ENCODE peak calls at places on chromosomes 4 and X, in seven cellular contexts. G, H, L, P, X, W and N are unnamed samples.

GRCh38 chr4:130210871-130211270 is 1114.9 kb downstream of the C4orf33 start:
- DNase-seq in G (no peak), H (no peak), L (no peak), P (no peak), X (peak), W (peak), N (no peak)

GRCh38 chrX:136961594-136962135 is 72.1 kb downstream of the GPR101 start:
- DNase-seq in G (no peak), H (no peak), L (no peak), P (no peak), X (no peak), W (no peak), N (no peak)

GRCh38 chrX:104567506-104567905 is 1.5 kb downstream of the IL1RAPL2 start:
- DNase-seq in G (no peak), H (no peak), L (no peak), P (no peak), X (no peak), W (no peak), N (no peak)

GRCh38 chr4:147334478-147334877 is 146.4 kb upstream of the EDNRA start:
- DNase-seq in G (no peak), H (peak), L (no peak), P (no peak), X (peak), W (no peak), N (no peak)

GRCh38 chrX:131763674-131764073 is 219.8 kb downstream of the OR13H1 start:
- DNase-seq in G (no peak), H (peak), L (no peak), P (peak), X (no peak), W (peak), N (no peak)

GRCh38 chr4:142559986-142560385 is 286.1 kb downstream of the INPP4B start:
- DNase-seq in G (no peak), H (no peak), L (no peak), P (peak), X (no peak), W (no peak), N (no peak)

GRCh38 chrX:2928583-2929434 is at the start of gene ARSD:
- DNase-seq in G (peak), H (peak), L (peak), P (peak), X (peak), W (peak), N (peak)

GRCh38 chr4:161577604-161578301 is 586.0 kb downstream of the FSTL5 start:
- DNase-seq in G (no peak), H (peak), L (no peak), P (peak), X (peak), W (no peak), N (no peak)

GRCh38 chr4:125315571-125316390 is 1.0 kb downstream of the FAT4 start:
- DNase-seq in G (peak), H (peak), L (peak), P (peak), X (peak), W (no peak), N (no peak)

GRCh38 chr4:19756661-19757060 is 495.0 kb upstream of the SLIT2 start:
- DNase-seq in G (no peak), H (no peak), L (no peak), P (no peak), X (no peak), W (no peak), N (no peak)

GRCh38 chrX:31293409-31293808 is 221.6 kb upstream of the FTHL17 start:
- DNase-seq in G (no peak), H (no peak), L (no peak), P (no peak), X (no peak), W (no peak), N (no peak)

GRCh38 chr4:142818009-142818408 is 28.1 kb downstream of the INPP4B start:
- DNase-seq in G (no peak), H (peak), L (no peak), P (no peak), X (no peak), W (no peak), N (no peak)

GRCh38 chr4:86872135-86872534 is 20.1 kb downstream of the C4orf36 start:
- DNase-seq in G (no peak), H (no peak), L (no peak), P (no peak), X (no peak), W (no peak), N (no peak)

GRCh38 chrX:154352012-154352401 is 22.4 kb downstream of the FLNA start:
- DNase-seq in G (no peak), H (no peak), L (no peak), P (no peak), X (no peak), W (no peak), N (no peak)

GRCh38 chr4:104860227-104861123 is 286.2 kb upstream of the TET2 start:
- DNase-seq in G (peak), H (peak), L (peak), P (peak), X (peak), W (peak), N (peak)

GRCh38 chr4:168794092-168794707 is 215.9 kb downstream of the CBR4 start:
- DNase-seq in G (no peak), H (no peak), L (no peak), P (peak), X (no peak), W (peak), N (no peak)

GRCh38 chrX:119758682-119759332 is 419 bp downstream of the SOWAHD start:
- DNase-seq in G (no peak), H (no peak), L (peak), P (peak), X (peak), W (no peak), N (no peak)

GRCh38 chrX:64206556-64207162 is 1.2 kb upstream of the AMER1 start:
- DNase-seq in G (no peak), H (peak), L (no peak), P (no peak), X (peak), W (no peak), N (no peak)

DNA sequence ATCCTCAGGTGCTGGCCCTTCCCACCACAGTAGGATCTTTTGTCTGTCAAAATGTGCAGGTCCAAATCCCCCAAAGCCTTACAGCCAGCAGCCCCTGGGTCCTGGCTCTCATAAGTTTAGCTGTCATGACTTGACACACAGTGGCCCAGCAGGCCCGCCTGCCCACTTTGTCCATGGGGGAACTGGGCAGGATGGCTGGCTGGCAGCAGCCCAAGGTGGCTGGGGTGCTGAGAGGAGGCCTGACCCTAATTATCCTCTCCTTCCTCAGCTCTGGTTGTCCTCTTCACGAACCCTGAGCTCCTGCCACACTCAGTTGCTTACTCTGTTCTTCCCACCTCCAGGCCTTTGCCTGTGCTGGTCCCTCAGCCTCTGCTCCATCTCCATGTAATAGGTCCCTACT is 46.4 kb upstream of the PJA1 start:
- DNase-seq in G (no peak), H (no peak), L (no peak), P (no peak), X (no peak), W (no peak), N (no peak)
- H3K9ac ChIP-seq in G (no peak), H (no peak), L (no peak), P (no peak), X (no peak), W (no peak), N (no peak)

DNA sequence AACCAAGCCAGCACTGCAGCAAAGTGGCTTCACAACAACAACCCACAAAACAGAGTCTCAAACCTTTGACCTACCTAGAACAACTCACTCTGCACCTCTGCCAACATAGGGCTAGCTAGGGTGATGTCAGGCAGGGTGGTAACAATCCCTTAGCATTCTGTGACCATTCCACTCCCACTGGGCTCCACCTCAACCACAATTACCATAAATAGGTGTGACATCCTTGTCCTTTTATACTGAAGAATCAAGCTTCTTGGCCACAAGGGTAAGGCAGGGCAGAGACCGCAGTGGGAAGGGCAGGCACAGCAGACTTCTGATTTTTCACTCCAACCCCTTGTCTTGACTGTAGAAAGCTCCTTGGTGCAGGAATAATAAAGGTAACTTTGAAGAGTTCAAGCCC is 795.4 kb upstream of the DIAPH2 start:
- DNase-seq in G (no peak), H (no peak), L (no peak), P (peak), X (no peak), W (no peak), N (no peak)
- H2BK120ac ChIP-seq in G (no peak), H (no peak), L (no peak), P (no peak), X (no peak), W (no peak), N (no peak)

DNA sequence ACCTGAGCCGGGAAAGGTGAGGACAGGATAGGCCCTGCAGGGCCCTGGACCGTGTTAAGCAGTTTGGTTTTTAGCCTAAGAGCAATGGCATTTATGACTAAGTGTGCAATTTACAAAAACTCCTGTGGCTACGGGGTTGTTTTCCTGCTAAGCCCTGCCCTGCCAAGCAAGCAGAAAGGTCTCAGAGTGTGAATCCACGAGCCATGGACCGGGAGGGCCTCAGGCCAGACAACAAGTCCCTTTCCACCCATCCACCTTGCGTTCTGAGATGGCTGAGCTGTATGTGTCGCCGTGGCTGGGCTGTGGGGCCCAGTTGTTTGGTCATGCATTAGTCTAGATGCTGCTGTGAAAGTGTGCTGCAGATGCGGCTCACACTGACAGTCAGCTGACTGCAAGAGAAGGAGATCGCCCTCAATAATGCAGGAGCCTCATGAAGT is 33.9 kb upstream of the AFAP1 start:
- DNase-seq in G (no peak), H (peak), L (no peak), P (no peak), X (peak), W (peak), N (no peak)
- H3K27ac ChIP-seq in G (no peak), H (peak), L (no peak), P (no peak), X (peak), W (peak), N (no peak)

GRCh38 chrX:40004916-40005289 is 92.9 kb downstream of the BCOR start:
- DNase-seq in G (no peak), H (no peak), L (peak), P (no peak), X (no peak), W (no peak), N (peak)
- H3K9ac ChIP-seq in G (no peak), H (no peak), L (no peak), P (peak), X (no peak), W (no peak), N (no peak)

DNA sequence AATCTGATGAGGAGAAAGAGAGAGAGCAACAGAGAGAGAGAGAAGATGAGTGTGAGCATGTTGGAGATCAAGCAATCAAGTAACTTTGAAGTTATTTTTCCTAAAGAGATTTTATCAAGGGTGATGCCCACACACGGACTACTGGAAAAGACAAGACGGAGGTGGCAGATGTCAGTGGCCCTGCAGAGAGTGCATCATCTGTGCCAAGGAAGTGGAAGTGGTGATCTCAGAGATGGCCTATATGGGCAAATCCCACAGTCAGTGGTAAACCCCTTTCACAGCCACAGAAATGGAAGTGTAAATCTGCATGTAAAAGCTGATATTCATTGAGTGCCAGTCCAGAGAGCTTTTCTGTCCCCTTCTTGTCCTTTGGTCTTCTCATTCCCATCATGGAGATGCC is 577.2 kb upstream of the AADAT start:
- DNase-seq in G (no peak), H (no peak), L (no peak), P (no peak), X (no peak), W (no peak), N (no peak)
- H2BK120ac ChIP-seq in G (no peak), H (no peak), L (no peak), P (no peak), X (no peak), W (no peak), N (no peak)

GRCh38 chrX:47564438-47565085 is 3.6 kb downstream of the ARAF start:
- DNase-seq in G (no peak), H (no peak), L (no peak), P (no peak), X (no peak), W (no peak), N (no peak)
- H3K27ac ChIP-seq in G (no peak), H (no peak), L (no peak), P (no peak), X (no peak), W (no peak), N (no peak)

DNA sequence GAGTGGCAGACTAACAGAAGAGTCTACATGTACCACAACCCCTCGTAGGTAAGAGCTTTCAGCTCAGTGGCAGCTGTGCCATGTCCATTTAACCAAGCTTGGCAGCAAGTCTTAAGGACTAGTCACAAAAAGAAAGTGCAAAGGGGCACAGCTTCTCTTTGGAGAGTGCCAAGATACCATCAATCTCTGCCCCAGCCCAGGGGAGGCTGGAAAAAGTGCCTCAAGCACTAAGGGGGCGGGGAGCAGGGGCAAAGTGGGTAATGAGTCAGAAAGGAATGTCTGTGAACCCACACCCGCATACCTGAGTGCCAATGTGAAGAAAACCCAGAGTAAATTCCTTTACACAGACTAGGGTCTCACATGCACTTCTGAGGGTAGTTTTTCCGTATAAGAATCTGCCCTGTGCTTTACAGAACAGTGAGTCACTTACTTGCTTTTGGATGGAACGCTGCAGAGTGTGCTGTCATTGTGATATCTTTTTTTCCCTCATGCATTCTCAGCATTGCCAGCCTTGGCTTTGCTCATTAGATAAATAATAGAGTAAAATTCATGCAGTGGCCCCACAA is 219.8 kb downstream of the ZNF674 start:
- DNase-seq in G (no peak), H (peak), L (peak), P (peak), X (peak), W (peak), N (no peak)
- H3K9ac ChIP-seq in G (no peak), H (no peak), L (peak), P (no peak), X (no peak), W (no peak), N (no peak)

GRCh38 chrX:68762649-68763268 is 66.1 kb upstream of the EFNB1 start:
- DNase-seq in G (no peak), H (no peak), L (no peak), P (no peak), X (no peak), W (no peak), N (no peak)

GRCh38 chrX:68757331-68757730 is 71.5 kb upstream of the EFNB1 start:
- DNase-seq in G (no peak), H (no peak), L (no peak), P (no peak), X (no peak), W (no peak), N (no peak)

GRCh38 chrX:68758671-68759070 is 70.2 kb upstream of the EFNB1 start:
- DNase-seq in G (no peak), H (no peak), L (no peak), P (no peak), X (no peak), W (no peak), N (no peak)

GRCh38 chrX:68763481-68763880 is 65.3 kb upstream of the EFNB1 start:
- DNase-seq in G (no peak), H (no peak), L (peak), P (no peak), X (no peak), W (no peak), N (no peak)

DNA sequence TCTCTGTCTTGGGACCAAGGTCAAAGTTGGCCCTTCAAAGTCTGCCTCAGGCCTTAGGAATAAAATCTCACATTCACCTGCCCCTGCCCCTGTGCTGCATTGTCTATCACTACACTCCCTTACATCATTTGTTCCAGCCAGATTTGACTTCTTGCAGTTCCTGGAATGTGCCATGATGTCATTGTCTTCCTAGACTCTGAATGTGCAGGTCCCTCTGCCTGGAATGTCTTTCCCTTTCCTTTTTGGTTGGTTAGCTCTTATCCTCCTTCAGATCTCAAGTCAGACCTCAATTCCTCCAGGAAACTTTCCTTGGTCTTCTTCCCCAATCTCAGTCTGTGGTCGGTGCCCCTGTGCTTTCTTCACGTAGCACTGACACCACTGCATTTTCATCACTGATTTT is 67.7 kb upstream of the EFNB1 start:
- DNase-seq in G (no peak), H (no peak), L (peak), P (peak), X (no peak), W (no peak), N (no peak)
- H2BK120ac ChIP-seq in G (no peak), H (no peak), L (no peak), P (no peak), X (no peak), W (no peak), N (no peak)